ENCODE peak calls at places on chromosome 13, in six cellular contexts. Z is A549; W is iPS-NIHi11; U is activated CD4-positive, alpha-beta T cell treated with anti-CD3 and anti-CD28 coated beads, Interleukin-2, amount 50 U/mL, for 48 hours; C is AG09319; D is amniotic epithelial cell. E is an unnamed sample.

GRCh38 chr13:98207411-98207810 is 30.3 kb upstream of the RNF113B start:
- DNase-seq in U (no peak), D (peak; percentile 46), C (no peak), W (no peak), Z (no peak), E (no peak)

GRCh38 chr13:27147530-27148170 is 24.0 kb downstream of the USP12 start:
- DNase-seq in D (no peak), Z (no peak), C (no peak), W (no peak), U (no peak), E (no peak)

GRCh38 chr13:64723735-64724134 is 2506.4 kb downstream of the PCDH9 start:
- DNase-seq in W (peak; percentile 11), D (peak; percentile 96), C (peak; percentile 30), U (no peak), Z (peak; percentile 33), E (peak; percentile 65)

GRCh38 chr13:110869231-110869804 is 45.6 kb downstream of the ANKRD10 start:
- DNase-seq in W (no peak), D (no peak), Z (no peak), C (no peak), U (no peak), E (no peak)

GRCh38 chr13:52195052-52195837 is 35.8 kb upstream of the NEK3 start:
- DNase-seq in W (peak; percentile 37), Z (no peak), D (peak; percentile 88), U (peak; percentile 67), C (peak; percentile 22), E (peak; percentile 70)

GRCh38 chr13:89955773-89956172 is 1391.7 kb upstream of the MIR17HG start:
- DNase-seq in W (no peak), D (no peak), U (no peak), C (no peak), Z (no peak), E (no peak)

GRCh38 chr13:47904239-47904638 is 96.8 kb downstream of the SUCLA2 start:
- DNase-seq in D (no peak), W (no peak), Z (no peak), U (no peak), C (no peak), E (no peak)

GRCh38 chr13:113403255-113404104 is 39.5 kb upstream of the GRTP1 start:
- DNase-seq in W (no peak), U (no peak), Z (no peak), D (no peak), C (no peak), E (no peak)

GRCh38 chr13:51243832-51244231 is 21.6 kb downstream of the FAM124A start:
- DNase-seq in W (peak; percentile 65), C (no peak), U (no peak), D (no peak), Z (no peak), E (no peak)

GRCh38 chr13:99863789-99864626 is 107.6 kb downstream of the ZIC5 start:
- DNase-seq in W (no peak), C (no peak), Z (no peak), D (no peak), U (no peak), E (no peak)

GRCh38 chr13:31898383-31899071 is 133.0 kb upstream of the FRY start:
- DNase-seq in Z (no peak), D (no peak), C (no peak), U (no peak), W (no peak), E (no peak)

GRCh38 chr13:43472980-43473379 is 313.8 kb downstream of the ENOX1 start:
- DNase-seq in W (no peak), Z (no peak), D (peak; percentile 64), U (no peak), C (no peak), E (no peak)

GRCh38 chr13:45198924-45199323 is 1.9 kb downstream of the KCTD4 start:
- DNase-seq in D (no peak), Z (no peak), U (no peak), C (no peak), W (no peak), E (no peak)

GRCh38 chr13:80345771-80346510 is 5.0 kb upstream of the SPRY2 start:
- DNase-seq in Z (no peak), C (no peak), W (no peak), U (no peak), D (no peak), E (no peak)

GRCh38 chr13:51576754-51577153 is 7.5 kb upstream of the WDFY2 start:
- DNase-seq in C (no peak), Z (no peak), U (no peak), D (no peak), W (no peak), E (no peak)

GRCh38 chr13:97257800-97258799 is 36.0 kb downstream of the MBNL2 start:
- DNase-seq in Z (peak; percentile 85), W (peak; percentile 54), D (peak; percentile 94), C (peak; percentile 46), U (no peak), E (peak; percentile 68)

GRCh38 chr13:101700598-101700997 is 248.1 kb downstream of the ITGBL1 start:
- DNase-seq in C (no peak), D (no peak), Z (no peak), U (no peak), W (no peak), E (peak; percentile 78)

GRCh38 chr13:62337109-62337880 is 921.6 kb upstream of the PCDH20 start:
- DNase-seq in Z (no peak), C (no peak), D (no peak), U (no peak), W (peak; percentile 25), E (no peak)

GRCh38 chr13:20221772-20222171 is 10.3 kb downstream of the GJB6 start:
- DNase-seq in W (no peak), C (no peak), Z (no peak), U (no peak), D (peak; percentile 35), E (no peak)

GRCh38 chr13:114068723-114069322 is 63.6 kb downstream of the RASA3 start:
- DNase-seq in C (peak; percentile 24), U (no peak), D (peak; percentile 86), W (no peak), Z (no peak), E (peak; percentile 35)

GRCh38 chr13:75770164-75771145 is 134.3 kb downstream of the LMO7 start:
- DNase-seq in C (no peak), W (no peak), Z (no peak), U (no peak), D (peak; percentile 83), E (no peak)

GRCh38 chr13:49827336-49827735 is 34.9 kb upstream of the KPNA3 start:
- DNase-seq in U (no peak), C (no peak), Z (no peak), W (no peak), D (no peak), E (no peak)

GRCh38 chr13:21470785-21471184 is 11.7 kb upstream of the ZDHHC20 start:
- DNase-seq in C (no peak), Z (no peak), D (no peak), W (no peak), U (no peak), E (no peak)

GRCh38 chr13:35157143-35157755 is 215.2 kb downstream of the NBEA start:
- DNase-seq in W (peak; percentile 49), U (peak; percentile 3), C (no peak), Z (peak; percentile 17), D (peak; percentile 55), E (peak; percentile 39)

GRCh38 chr13:73984949-73985691 is 149.1 kb downstream of the KLF12 start:
- DNase-seq in W (no peak), D (no peak), U (peak; percentile 73), C (no peak), Z (no peak), E (no peak)

GRCh38 chr13:46386996-46387851 is at the start of gene RUBCNL:
- DNase-seq in Z (no peak), C (no peak), U (peak; percentile 38), D (peak; percentile 9), W (peak; percentile 80), E (no peak)

GRCh38 chr13:33548065-33548464 is 262.5 kb upstream of the STARD13 start:
- DNase-seq in Z (no peak), D (no peak), W (no peak), U (no peak), C (no peak), E (no peak)

GRCh38 chr13:30776661-30777060 is 41.3 kb downstream of the ALOX5AP start:
- DNase-seq in Z (no peak), D (peak; percentile 59), C (no peak), U (no peak), W (no peak), E (no peak)

GRCh38 chr13:20489185-20489820 is 36.4 kb downstream of the CRYL1 start:
- DNase-seq in W (no peak), C (no peak), D (no peak), U (no peak), Z (no peak), E (peak; percentile 13)

GRCh38 chr13:90416519-90416918 is 931.0 kb upstream of the MIR17HG start:
- DNase-seq in D (peak; percentile 94), C (no peak), W (no peak), U (no peak), Z (no peak), E (peak; percentile 43)

GRCh38 chr13:84896128-84896527 is 903.1 kb downstream of the SLITRK6 start:
- DNase-seq in D (peak; percentile 37), W (peak; percentile 33), C (peak; percentile 25), Z (no peak), U (peak; percentile 28), E (peak; percentile 58)

GRCh38 chr13:35732565-35732964 is 256.1 kb upstream of the MAB21L1 start:
- DNase-seq in D (no peak), U (no peak), Z (no peak), W (no peak), C (no peak), E (no peak)

GRCh38 chr13:26475176-26476110 is 82.0 kb upstream of the WASF3 start:
- DNase-seq in D (no peak), C (no peak), Z (no peak), W (peak; percentile 48), U (no peak), E (no peak)

E was measured in fibroblast of the conjunctiva.